ENCODE peak calls at places on chromosomes 4 and X, in four cellular contexts. V is Panc1, R is HepG2, Q is K562. T is an unnamed sample.

GRCh38 chrX:49100704-49101628 is 21.3 kb upstream of the WDR45 start:
- DNase-seq in V (peak), R (peak), Q (peak), T (peak)

GRCh38 chrX:43646800-43647199 is 9.3 kb upstream of the MAOA start:
- DNase-seq in V (no peak), R (no peak), Q (no peak), T (no peak)

GRCh38 chr4:76896731-76897521 is 1.0 kb downstream of the SOWAHB start:
- DNase-seq in V (no peak), R (no peak), Q (no peak), T (no peak)

GRCh38 chrX:11100281-11101035 is 10.7 kb upstream of the HCCS start:
- DNase-seq in V (no peak), R (peak), Q (peak), T (no peak)

GRCh38 chr4:112153222-112153791 is 8.1 kb downstream of the FAM241A start:
- DNase-seq in V (no peak), R (no peak), Q (peak), T (no peak)

GRCh38 chr4:190019023-190019858 is 7.8 kb downstream of the FRG2 start:
- DNase-seq in V (no peak), R (no peak), Q (no peak), T (no peak)

GRCh38 chrX:115957862-115958490 is 212.6 kb upstream of the AGTR2 start:
- DNase-seq in V (no peak), R (peak), Q (no peak), T (no peak)

GRCh38 chrX:65596270-65596669 is 61.7 kb upstream of the LAS1L start:
- DNase-seq in V (no peak), R (no peak), Q (no peak), T (no peak)

GRCh38 chr4:159305129-159305528 is 202.2 kb downstream of the RAPGEF2 start:
- DNase-seq in V (no peak), R (no peak), Q (no peak), T (no peak)

GRCh38 chrX:121579016-121579760 is 531.8 kb downstream of the GLUD2 start:
- DNase-seq in V (peak), R (peak), Q (peak), T (peak)

GRCh38 chr4:185624248-185624568 is 88.9 kb upstream of the PDLIM3 start:
- DNase-seq in V (no peak), R (no peak), Q (no peak), T (no peak)

GRCh38 chrX:18294893-18295292 is 59.6 kb downstream of the SCML2 start:
- DNase-seq in V (no peak), R (no peak), Q (no peak), T (no peak)

GRCh38 chr4:124151031-124151430 is 561.5 kb downstream of the ANKRD50 start:
- DNase-seq in V (no peak), R (no peak), Q (no peak), T (no peak)

GRCh38 chrX:151912780-151913179 is at the start of gene MAGEA4:
- DNase-seq in V (no peak), R (no peak), Q (no peak), T (no peak)

GRCh38 chr4:132860976-132861375 is 288.1 kb upstream of the PCDH10 start:
- DNase-seq in V (no peak), R (no peak), Q (no peak), T (no peak)

GRCh38 chr4:63348735-63349673 is 1060.2 kb downstream of the TECRL start:
- DNase-seq in V (no peak), R (no peak), Q (no peak), T (no peak)

GRCh38 chr4:123631699-123632098 is 235.1 kb downstream of the SPRY1 start:
- DNase-seq in V (no peak), R (no peak), Q (no peak), T (no peak)

GRCh38 chr4:165864228-165864627 is 8.8 kb upstream of the TLL1 start:
- DNase-seq in V (no peak), R (peak), Q (no peak), T (no peak)

GRCh38 chrX:65690057-65690855 is 22.8 kb downstream of the MSN start:
- DNase-seq in V (no peak), R (no peak), Q (no peak), T (no peak)

GRCh38 chrX:117538441-117539418 is 577.9 kb downstream of the KLHL13 start:
- DNase-seq in V (no peak), R (no peak), Q (no peak), T (no peak)

GRCh38 chrX:108032944-108033343 is 11.9 kb upstream of the VSIG1 start:
- DNase-seq in V (no peak), R (no peak), Q (no peak), T (no peak)

GRCh38 chrX:39613997-39614679 is 483.6 kb downstream of the BCOR start:
- DNase-seq in V (no peak), R (no peak), Q (no peak), T (no peak)

GRCh38 chr4:122909683-122910082 is 12.7 kb downstream of the NUDT6 start:
- DNase-seq in V (no peak), R (peak), Q (no peak), T (no peak)

GRCh38 chrX:4547218-4547836 is 833.9 kb upstream of the PRKX start:
- DNase-seq in V (peak), R (peak), Q (peak), T (peak)

GRCh38 chrX:72269671-72270251 is 7.3 kb downstream of the RPS4X start:
- DNase-seq in V (no peak), R (no peak), Q (no peak), T (no peak)

GRCh38 chr4:13907255-13907751 is 279.8 kb upstream of the BOD1L1 start:
- DNase-seq in V (peak), R (peak), Q (no peak), T (no peak)

GRCh38 chr4:54998991-54999390 is 126.4 kb downstream of the KDR start:
- DNase-seq in V (no peak), R (no peak), Q (no peak), T (no peak)

GRCh38 chrX:53918697-53919096 is 125.6 kb downstream of the PHF8 start:
- DNase-seq in V (no peak), R (no peak), Q (no peak), T (no peak)

GRCh38 chr4:22238742-22239141 is 277.1 kb downstream of the ADGRA3 start:
- DNase-seq in V (no peak), R (peak), Q (no peak), T (no peak)

GRCh38 chr4:44100456-44100855 is 348.2 kb downstream of the KCTD8 start:
- DNase-seq in V (no peak), R (no peak), Q (no peak), T (no peak)

GRCh38 chrX:132480581-132481203 is 8.1 kb downstream of the MBNL3 start:
- DNase-seq in V (no peak), R (peak), Q (no peak), T (no peak)

GRCh38 chrX:48919360-48919821 is 567 bp upstream of the PIM2 start:
- DNase-seq in V (no peak), R (no peak), Q (peak), T (no peak)

GRCh38 chr4:17562157-17562556 is 14.8 kb upstream of the LAP3 start:
- DNase-seq in V (no peak), R (peak), Q (peak), T (no peak)

GRCh38 chr4:123599061-123599919 is 202.7 kb downstream of the SPRY1 start:
- DNase-seq in V (no peak), R (peak), Q (no peak), T (no peak)

GRCh38 chrX:39652336-39652735 is 445.4 kb downstream of the BCOR start:
- DNase-seq in V (no peak), R (no peak), Q (peak), T (peak)

GRCh38 chrX:77493677-77494553 is 46.7 kb downstream of the FGF16 start:
- DNase-seq in V (no peak), R (peak), Q (peak), T (no peak)

GRCh38 chr4:114673306-114673705 is 74.7 kb downstream of the UGT8 start:
- DNase-seq in V (no peak), R (no peak), Q (no peak), T (no peak)

GRCh38 chr4:1793940-1794808 is 1.1 kb downstream of the FGFR3 start:
- DNase-seq in V (no peak), R (no peak), Q (no peak), T (no peak)
- TF ChIP-seq SIN3A in V (no peak), R (no peak), Q (no peak), T (no peak)

GRCh38 chrX:152932598-152933175 is 34.8 kb downstream of the ZNF185 start:
- DNase-seq in V (no peak), R (no peak), Q (no peak), T (no peak)
- TF ChIP-seq TCF7L2 in V (no peak), R (no peak), Q (no peak), T (no peak)

DNA sequence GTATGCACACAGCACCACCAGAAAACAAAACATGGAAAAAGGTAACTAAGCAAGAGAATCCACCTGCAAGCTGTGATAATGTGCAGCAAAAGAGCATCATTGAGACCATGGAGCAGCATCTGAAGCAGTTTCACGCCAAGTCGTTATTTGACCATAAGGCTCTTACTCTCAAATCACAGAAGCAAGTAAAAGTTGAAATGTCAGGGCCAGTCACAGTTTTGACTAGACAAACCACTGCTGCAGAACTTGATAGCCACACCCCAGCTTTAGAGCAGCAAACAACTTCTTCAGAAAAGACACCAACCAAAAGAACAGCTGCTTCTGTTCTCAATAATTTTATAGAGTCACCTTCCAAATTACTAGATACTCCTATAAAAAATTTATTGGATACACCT is 90.2 kb downstream of the TET2 start:
- DNase-seq in V (no peak), R (no peak), Q (no peak), T (no peak)
- TF ChIP-seq SIN3A in V (no peak), R (no peak), Q (no peak), T (no peak)

GRCh38 chrX:101229155-101229554 is 9.6 kb downstream of the DRP2 start:
- DNase-seq in V (no peak), R (no peak), Q (no peak), T (no peak)
- TF ChIP-seq TCF7L2 in V (no peak), R (no peak), Q (no peak), T (no peak)

DNA sequence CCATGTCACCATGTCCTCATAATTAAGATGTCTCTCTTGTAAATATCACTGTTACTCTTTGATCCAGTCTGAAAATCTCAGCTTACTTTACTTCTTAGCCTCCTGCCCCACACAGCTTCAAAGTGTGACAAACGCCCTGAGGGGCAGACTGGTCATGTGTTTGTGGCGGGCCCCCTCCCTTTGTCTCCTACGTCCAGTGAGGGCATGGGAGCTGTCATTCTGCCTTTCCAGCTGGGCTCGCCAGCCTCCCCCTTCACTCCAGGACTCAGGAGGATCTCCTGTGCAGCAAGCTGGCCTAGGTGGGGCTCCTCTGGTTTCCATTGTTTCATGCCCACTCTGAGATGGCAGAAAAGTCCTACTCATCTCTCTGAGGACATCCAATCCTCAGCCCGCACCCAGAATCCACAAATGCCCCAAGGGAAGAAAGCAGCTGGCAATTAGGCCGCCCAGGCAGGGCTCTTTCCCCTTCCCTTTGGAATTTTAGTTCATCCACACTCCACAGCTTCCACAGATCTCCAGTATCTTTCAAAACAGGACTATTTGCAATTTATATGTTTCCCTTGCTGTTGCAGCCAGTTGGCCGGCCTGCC is 86.4 kb upstream of the C4orf50 start:
- DNase-seq in V (no peak), R (no peak), Q (no peak), T (no peak)
- TF ChIP-seq SIN3A in V (no peak), R (no peak), Q (no peak), T (no peak)

GRCh38 chr4:108426493-108426892 is 193.9 kb upstream of the RPL34 start:
- DNase-seq in V (no peak), R (no peak), Q (no peak), T (no peak)
- TF ChIP-seq TCF7L2 in V (no peak), R (no peak), Q (no peak), T (no peak)